ENCODE peak calls at places on chromosomes 7 and 10, in seven cellular contexts. One of them, this sample, is unnamed.
A peak's percentile ranks its signal among the peaks of the same experiment; 100 is the strongest.

GRCh38 chr10:114432704-114433103 is 28.4 kb upstream of the AFAP1L2 start:
- DNase-seq in GM12891: no peak
- DNase-seq in SK-N-SH: no peak
- DNase-seq in K562: no peak
- DNase-seq in GM12892: no peak
- DNase-seq in GM12878: no peak
- DNase-seq in H1: no peak
- DNase-seq in this sample: no peak

GRCh38 chr7:30796105-30796869 is 25.1 kb downstream of the MINDY4 start:
- DNase-seq in GM12891: no peak
- DNase-seq in SK-N-SH: no peak
- DNase-seq in K562: no peak
- DNase-seq in GM12892: no peak
- DNase-seq in GM12878: no peak
- DNase-seq in H1: no peak
- DNase-seq in this sample: no peak

GRCh38 chr10:27745719-27746363 is at the start of gene MKX:
- DNase-seq in GM12891: peak; percentile 2
- DNase-seq in SK-N-SH: peak; percentile 31
- DNase-seq in K562: no peak
- DNase-seq in GM12892: no peak
- DNase-seq in GM12878: no peak
- DNase-seq in H1: no peak
- DNase-seq in this sample: no peak

GRCh38 chr10:29392376-29393021 is 103.6 kb downstream of the LYZL1 start:
- DNase-seq in GM12891: no peak
- DNase-seq in SK-N-SH: peak; percentile 75
- DNase-seq in K562: peak; percentile 57
- DNase-seq in GM12892: peak; percentile 20
- DNase-seq in GM12878: no peak
- DNase-seq in H1: no peak
- DNase-seq in this sample: peak; percentile 54

GRCh38 chr10:23095966-23096813 is 811 bp downstream of the MSRB2 start:
- DNase-seq in GM12891: peak; percentile 25
- DNase-seq in SK-N-SH: peak; percentile 25
- DNase-seq in K562: no peak
- DNase-seq in GM12892: no peak
- DNase-seq in GM12878: no peak
- DNase-seq in H1: no peak
- DNase-seq in this sample: peak; percentile 6

GRCh38 chr7:134532155-134533089 is 5.1 kb downstream of the AKR1B10 start:
- DNase-seq in GM12891: no peak
- DNase-seq in SK-N-SH: no peak
- DNase-seq in K562: no peak
- DNase-seq in GM12892: no peak
- DNase-seq in GM12878: no peak
- DNase-seq in H1: no peak
- DNase-seq in this sample: no peak

GRCh38 chr10:11684717-11685645 is 57.2 kb upstream of the ECHDC3 start:
- DNase-seq in GM12891: peak; percentile 43
- DNase-seq in SK-N-SH: no peak
- DNase-seq in K562: peak; percentile 73
- DNase-seq in GM12892: peak; percentile 58
- DNase-seq in GM12878: peak; percentile 94
- DNase-seq in H1: peak; percentile 5
- DNase-seq in this sample: no peak

GRCh38 chr7:71271203-71271602 is 139.3 kb downstream of the GALNT17 start:
- DNase-seq in GM12891: no peak
- DNase-seq in SK-N-SH: no peak
- DNase-seq in K562: no peak
- DNase-seq in GM12892: no peak
- DNase-seq in GM12878: no peak
- DNase-seq in H1: no peak
- DNase-seq in this sample: no peak

GRCh38 chr10:78205457-78205856 is 171.8 kb downstream of the RPS24 start:
- DNase-seq in GM12891: peak; percentile 27
- DNase-seq in SK-N-SH: no peak
- DNase-seq in K562: no peak
- DNase-seq in GM12892: no peak
- DNase-seq in GM12878: no peak
- DNase-seq in H1: no peak
- DNase-seq in this sample: no peak

GRCh38 chr7:87413951-87414381 is 61.5 kb downstream of the ABCB4 start:
- DNase-seq in GM12891: no peak
- DNase-seq in SK-N-SH: peak; percentile 33
- DNase-seq in K562: no peak
- DNase-seq in GM12892: no peak
- DNase-seq in GM12878: no peak
- DNase-seq in H1: no peak
- DNase-seq in this sample: no peak

GRCh38 chr7:104894998-104895850 is 118.8 kb upstream of the KMT2E start:
- DNase-seq in GM12891: no peak
- DNase-seq in SK-N-SH: no peak
- DNase-seq in K562: peak; percentile 2
- DNase-seq in GM12892: no peak
- DNase-seq in GM12878: peak; percentile 84
- DNase-seq in H1: no peak
- DNase-seq in this sample: no peak

GRCh38 chr7:42876182-42877068 is 35.4 kb downstream of the C7orf25 start:
- DNase-seq in GM12891: peak; percentile 41
- DNase-seq in SK-N-SH: peak; percentile 73
- DNase-seq in K562: peak; percentile 63
- DNase-seq in GM12892: no peak
- DNase-seq in GM12878: no peak
- DNase-seq in H1: no peak
- DNase-seq in this sample: peak; percentile 42

GRCh38 chr7:27204851-27205322 is 5.0 kb upstream of the HOXA13 start:
- DNase-seq in GM12891: no peak
- DNase-seq in SK-N-SH: no peak
- DNase-seq in K562: no peak
- DNase-seq in GM12892: no peak
- DNase-seq in GM12878: no peak
- DNase-seq in H1: no peak
- DNase-seq in this sample: no peak

GRCh38 chr10:124265776-124266467 is 152.8 kb downstream of the OAT start:
- DNase-seq in GM12891: no peak
- DNase-seq in SK-N-SH: no peak
- DNase-seq in K562: no peak
- DNase-seq in GM12892: no peak
- DNase-seq in GM12878: no peak
- DNase-seq in H1: no peak
- DNase-seq in this sample: no peak

GRCh38 chr7:37379546-37379945 is 69.1 kb downstream of the ELMO1 start:
- DNase-seq in GM12891: no peak
- DNase-seq in SK-N-SH: no peak
- DNase-seq in K562: no peak
- DNase-seq in GM12892: no peak
- DNase-seq in GM12878: no peak
- DNase-seq in H1: no peak
- DNase-seq in this sample: no peak

GRCh38 chr7:123494193-123494796 is 40.1 kb downstream of the IQUB start:
- DNase-seq in GM12891: no peak
- DNase-seq in SK-N-SH: peak; percentile 41
- DNase-seq in K562: peak; percentile 52
- DNase-seq in GM12892: no peak
- DNase-seq in GM12878: no peak
- DNase-seq in H1: no peak
- DNase-seq in this sample: peak; percentile 27

GRCh38 chr10:103448751-103449150 is 3.4 kb downstream of the CALHM2 start:
- DNase-seq in GM12891: no peak
- DNase-seq in SK-N-SH: no peak
- DNase-seq in K562: no peak
- DNase-seq in GM12892: no peak
- DNase-seq in GM12878: no peak
- DNase-seq in H1: no peak
- DNase-seq in this sample: no peak

GRCh38 chr7:134954197-134955082 is 31.9 kb upstream of the AGBL3 start:
- DNase-seq in GM12891: no peak
- DNase-seq in SK-N-SH: peak; percentile 44
- DNase-seq in K562: peak; percentile 46
- DNase-seq in GM12892: no peak
- DNase-seq in GM12878: peak; percentile 15
- DNase-seq in H1: no peak
- DNase-seq in this sample: peak; percentile 16

GRCh38 chr7:78912781-78913180 is 540.7 kb downstream of the MAGI2 start:
- DNase-seq in GM12891: no peak
- DNase-seq in SK-N-SH: no peak
- DNase-seq in K562: no peak
- DNase-seq in GM12892: no peak
- DNase-seq in GM12878: no peak
- DNase-seq in H1: no peak
- DNase-seq in this sample: no peak

GRCh38 chr7:133060016-133060415 is 21.9 kb downstream of the CHCHD3 start:
- DNase-seq in GM12891: no peak
- DNase-seq in SK-N-SH: no peak
- DNase-seq in K562: no peak
- DNase-seq in GM12892: no peak
- DNase-seq in GM12878: no peak
- DNase-seq in H1: no peak
- DNase-seq in this sample: no peak

GRCh38 chr10:121722665-121723064 is 124.4 kb upstream of the FGFR2 start:
- DNase-seq in GM12891: no peak
- DNase-seq in SK-N-SH: no peak
- DNase-seq in K562: no peak
- DNase-seq in GM12892: no peak
- DNase-seq in GM12878: no peak
- DNase-seq in H1: no peak
- DNase-seq in this sample: no peak

GRCh38 chr10:47379901-47380300 is 4.2 kb downstream of the ZNF488 start:
- DNase-seq in GM12891: no peak
- DNase-seq in SK-N-SH: peak; percentile 8
- DNase-seq in K562: no peak
- DNase-seq in GM12892: no peak
- DNase-seq in GM12878: no peak
- DNase-seq in H1: no peak
- DNase-seq in this sample: no peak

GRCh38 chr7:45031829-45032228 is 31.8 kb downstream of the CCM2 start:
- DNase-seq in GM12891: no peak
- DNase-seq in SK-N-SH: no peak
- DNase-seq in K562: no peak
- DNase-seq in GM12892: no peak
- DNase-seq in GM12878: no peak
- DNase-seq in H1: no peak
- DNase-seq in this sample: peak; percentile 56

GRCh38 chr10:52949899-52950298 is 177.3 kb upstream of the MBL2 start:
- DNase-seq in GM12891: no peak
- DNase-seq in SK-N-SH: no peak
- DNase-seq in K562: no peak
- DNase-seq in GM12892: no peak
- DNase-seq in GM12878: no peak
- DNase-seq in H1: no peak
- DNase-seq in this sample: peak; percentile 32

GRCh38 chr10:5563991-5564536 is 39.3 kb downstream of the CALML3 start:
- DNase-seq in GM12891: no peak
- DNase-seq in SK-N-SH: no peak
- DNase-seq in K562: peak; percentile 35
- DNase-seq in GM12892: no peak
- DNase-seq in GM12878: no peak
- DNase-seq in H1: no peak
- DNase-seq in this sample: no peak
- TF ChIP-seq TAF1 in GM12891: no peak
- TF ChIP-seq TAF1 in SK-N-SH: no peak
- TF ChIP-seq TAF1 in K562: no peak
- TF ChIP-seq TAF1 in GM12892: no peak
- TF ChIP-seq TAF1 in GM12878: no peak
- TF ChIP-seq TAF1 in H1: no peak
- TF ChIP-seq TAF1 in this sample: no peak

GRCh38 chr7:128108641-128109423 is 77.6 kb upstream of the LRRC4 start:
- DNase-seq in GM12891: peak; percentile 68
- DNase-seq in SK-N-SH: no peak
- DNase-seq in K562: no peak
- DNase-seq in GM12892: peak; percentile 55
- DNase-seq in GM12878: peak; percentile 78
- DNase-seq in H1: no peak
- DNase-seq in this sample: no peak
- TF ChIP-seq TAF1 in GM12891: no peak
- TF ChIP-seq TAF1 in SK-N-SH: no peak
- TF ChIP-seq TAF1 in K562: no peak
- TF ChIP-seq TAF1 in GM12892: no peak
- TF ChIP-seq TAF1 in GM12878: peak; percentile 23
- TF ChIP-seq TAF1 in H1: no peak
- TF ChIP-seq TAF1 in this sample: no peak

GRCh38 chr7:51789494-51789893 is 472.9 kb upstream of the COBL start:
- DNase-seq in GM12891: no peak
- DNase-seq in SK-N-SH: peak; percentile 21
- DNase-seq in K562: no peak
- DNase-seq in GM12892: no peak
- DNase-seq in GM12878: no peak
- DNase-seq in H1: no peak
- DNase-seq in this sample: no peak

GRCh38 chr7:51785171-51785570 is 468.6 kb upstream of the COBL start:
- DNase-seq in GM12891: no peak
- DNase-seq in SK-N-SH: no peak
- DNase-seq in K562: no peak
- DNase-seq in GM12892: no peak
- DNase-seq in GM12878: no peak
- DNase-seq in H1: no peak
- DNase-seq in this sample: no peak

GRCh38 chr7:51785806-51786205 is 469.2 kb upstream of the COBL start:
- DNase-seq in GM12891: no peak
- DNase-seq in SK-N-SH: no peak
- DNase-seq in K562: no peak
- DNase-seq in GM12892: no peak
- DNase-seq in GM12878: no peak
- DNase-seq in H1: no peak
- DNase-seq in this sample: no peak

DNA sequence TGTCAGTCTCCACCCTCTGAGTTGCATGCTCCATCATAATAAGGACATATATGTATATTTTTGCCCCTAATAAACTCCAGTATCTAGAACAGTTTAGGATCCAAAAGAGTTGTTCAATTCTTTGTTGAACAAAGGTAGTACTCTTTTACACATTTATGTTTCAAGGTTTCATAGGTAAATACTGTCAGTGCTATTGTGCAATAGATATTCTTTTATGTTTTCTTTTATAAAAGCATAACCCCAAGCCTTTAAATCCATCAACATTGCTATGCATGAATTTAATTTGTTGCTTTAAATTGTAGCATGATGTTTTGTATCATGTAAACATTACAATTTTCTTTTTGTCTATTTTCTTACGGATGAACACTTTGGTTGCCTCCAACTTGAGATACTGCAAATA is 469.7 kb upstream of the COBL start:
- DNase-seq in GM12891: no peak
- DNase-seq in SK-N-SH: no peak
- DNase-seq in K562: no peak
- DNase-seq in GM12892: no peak
- DNase-seq in GM12878: no peak
- DNase-seq in H1: no peak
- DNase-seq in this sample: no peak
- TF ChIP-seq TAF1 in GM12891: no peak
- TF ChIP-seq TAF1 in SK-N-SH: no peak
- TF ChIP-seq TAF1 in K562: no peak
- TF ChIP-seq TAF1 in GM12892: no peak
- TF ChIP-seq TAF1 in GM12878: no peak
- TF ChIP-seq TAF1 in H1: no peak
- TF ChIP-seq TAF1 in this sample: no peak

DNA sequence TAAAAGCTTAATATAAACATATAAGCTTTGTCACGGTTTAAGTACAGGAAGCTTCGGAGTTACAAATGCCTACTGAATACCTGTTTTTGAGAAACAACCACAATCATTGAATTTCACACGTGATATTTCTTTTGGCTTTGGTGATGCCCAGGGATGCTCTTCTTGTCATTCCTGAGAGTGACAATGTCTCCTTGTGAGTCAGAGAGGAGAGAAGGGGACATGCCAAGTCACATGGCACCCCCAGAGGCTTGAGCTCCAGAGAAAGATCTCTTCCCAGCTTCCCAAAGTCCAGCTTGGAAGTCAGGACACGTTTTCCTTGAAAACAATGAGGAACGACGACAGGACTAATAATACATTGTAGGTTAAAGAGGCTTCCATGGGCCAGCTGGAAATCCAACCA is 242.4 kb downstream of the ARHGAP21 start:
- DNase-seq in GM12891: no peak
- DNase-seq in SK-N-SH: no peak
- DNase-seq in K562: no peak
- DNase-seq in GM12892: no peak
- DNase-seq in GM12878: no peak
- DNase-seq in H1: no peak
- DNase-seq in this sample: no peak
- TF ChIP-seq TAF1 in GM12891: no peak
- TF ChIP-seq TAF1 in SK-N-SH: no peak
- TF ChIP-seq TAF1 in K562: no peak
- TF ChIP-seq TAF1 in GM12892: no peak
- TF ChIP-seq TAF1 in GM12878: no peak
- TF ChIP-seq TAF1 in H1: no peak
- TF ChIP-seq TAF1 in this sample: no peak

This sample was measured in HepG2.